ENCODE peak calls at places on chromosomes 1 and 21, in six cellular contexts. O is IMR-90, N is GM23338, L is GM12878, E is Peyer's patch, Q is left ventricle myocardium inferior. W is an unnamed sample.

GRCh38 chr1:112457965-112458364 is 50.8 kb upstream of the WNT2B start:
- DNase-seq in O (peak), N (no peak), L (no peak), E (no peak), Q (no peak), W (no peak)

GRCh38 chr1:224592636-224593579 is 23.2 kb upstream of the CNIH3 start:
- DNase-seq in O (peak), N (no peak), L (no peak), E (no peak), Q (no peak), W (peak)

GRCh38 chr21:34498623-34499022 is 13.4 kb downstream of the KCNE1 start:
- DNase-seq in O (peak), N (no peak), L (no peak), E (no peak), Q (no peak), W (peak)

GRCh38 chr1:42739753-42740700 is at the start of gene CLDN19:
- DNase-seq in O (no peak), N (peak), L (no peak), E (no peak), Q (no peak), W (no peak)

GRCh38 chr1:907611-908451 is 15.9 kb upstream of the SAMD11 start:
- DNase-seq in O (no peak), N (peak), L (no peak), E (no peak), Q (no peak), W (no peak)

GRCh38 chr1:81349194-81349965 is 451.4 kb upstream of the ADGRL2 start:
- DNase-seq in O (no peak), N (peak), L (no peak), E (no peak), Q (no peak), W (no peak)

GRCh38 chr1:202807367-202807925 is 775 bp downstream of the KDM5B start:
- DNase-seq in O (peak), N (peak), L (no peak), E (peak), Q (peak), W (peak)

GRCh38 chr1:11470912-11471311 is 8.0 kb upstream of the DISP3 start:
- DNase-seq in O (no peak), N (no peak), L (no peak), E (no peak), Q (no peak), W (no peak)

GRCh38 chr1:201758508-201759050 is 70.4 kb upstream of the IPO9 start:
- DNase-seq in O (no peak), N (no peak), L (no peak), E (no peak), Q (no peak), W (no peak)

GRCh38 chr1:151839457-151840409 is at the start of gene C2CD4D:
- DNase-seq in O (no peak), N (peak), L (peak), E (peak), Q (peak), W (peak)

GRCh38 chr1:174159253-174160108 is at the start of gene RABGAP1L:
- DNase-seq in O (peak), N (peak), L (peak), E (peak), Q (peak), W (peak)

GRCh38 chr1:221740260-221740830 is 1.5 kb downstream of the DUSP10 start:
- DNase-seq in O (no peak), N (no peak), L (no peak), E (no peak), Q (no peak), W (no peak)

GRCh38 chr1:22142315-22143064 is 407 bp downstream of the WNT4 start:
- DNase-seq in O (no peak), N (peak), L (no peak), E (peak), Q (no peak), W (peak)

GRCh38 chr1:19463204-19463803 is 22.0 kb downstream of the CAPZB start:
- DNase-seq in O (no peak), N (no peak), L (peak), E (no peak), Q (no peak), W (no peak)

GRCh38 chr1:8800416-8800815 is 17.0 kb downstream of the RERE start:
- DNase-seq in O (no peak), N (no peak), L (no peak), E (no peak), Q (no peak), W (no peak)

GRCh38 chr1:40185951-40186864 is 25.0 kb downstream of the RLF start:
- DNase-seq in O (peak), N (peak), L (peak), E (no peak), Q (no peak), W (peak)

GRCh38 chr1:29711582-29712274 is 475.4 kb downstream of the PTPRU start:
- DNase-seq in O (peak), N (no peak), L (peak), E (no peak), Q (no peak), W (peak)

GRCh38 chr1:241888232-241888631 is 40.2 kb downstream of the EXO1 start:
- DNase-seq in O (peak), N (no peak), L (no peak), E (no peak), Q (no peak), W (peak)

GRCh38 chr1:65254320-65255087 is 54.8 kb upstream of the DNAJC6 start:
- DNase-seq in O (peak), N (peak), L (no peak), E (peak), Q (peak), W (peak)
- TF ChIP-seq CTCF in O (no peak), N (no peak), L (no peak), E (no peak), Q (peak), W (no peak)

DNA sequence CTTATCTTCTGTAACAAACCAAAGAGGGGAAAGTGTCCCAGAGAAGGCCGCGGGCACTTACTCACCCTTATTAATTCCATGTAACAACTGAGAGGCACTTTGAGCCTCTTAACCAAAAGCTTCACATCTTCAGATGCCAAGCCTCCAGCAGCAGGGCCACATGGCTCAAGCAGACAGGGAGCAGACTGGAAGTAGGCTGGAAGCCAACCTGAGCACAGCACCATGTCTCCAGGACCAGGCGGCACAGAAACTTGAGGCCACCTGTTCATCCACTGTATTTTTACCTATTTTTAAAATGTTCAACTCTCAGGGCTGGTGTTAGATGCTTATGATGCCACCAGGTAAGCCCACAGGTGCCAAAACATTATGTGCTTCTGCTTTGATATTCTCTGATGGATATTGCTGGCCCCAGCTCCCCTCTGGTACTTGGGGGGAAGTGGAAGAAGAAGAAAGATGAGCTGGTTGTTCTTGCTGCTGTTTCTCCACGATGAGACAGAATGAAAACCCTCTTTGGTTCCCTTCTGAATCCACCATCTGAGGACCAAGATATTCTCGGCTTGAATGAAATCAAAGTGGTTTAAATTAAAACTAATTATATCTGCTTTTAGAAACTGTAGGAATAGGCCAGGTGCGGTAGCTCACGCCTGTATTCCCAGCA is 30.6 kb upstream of the SDE2 start:
- DNase-seq in O (no peak), N (no peak), L (no peak), E (peak), Q (no peak), W (no peak)
- H3K4me3 ChIP-seq in O (no peak), N (no peak), L (no peak), E (no peak), Q (no peak), W (no peak)

DNA sequence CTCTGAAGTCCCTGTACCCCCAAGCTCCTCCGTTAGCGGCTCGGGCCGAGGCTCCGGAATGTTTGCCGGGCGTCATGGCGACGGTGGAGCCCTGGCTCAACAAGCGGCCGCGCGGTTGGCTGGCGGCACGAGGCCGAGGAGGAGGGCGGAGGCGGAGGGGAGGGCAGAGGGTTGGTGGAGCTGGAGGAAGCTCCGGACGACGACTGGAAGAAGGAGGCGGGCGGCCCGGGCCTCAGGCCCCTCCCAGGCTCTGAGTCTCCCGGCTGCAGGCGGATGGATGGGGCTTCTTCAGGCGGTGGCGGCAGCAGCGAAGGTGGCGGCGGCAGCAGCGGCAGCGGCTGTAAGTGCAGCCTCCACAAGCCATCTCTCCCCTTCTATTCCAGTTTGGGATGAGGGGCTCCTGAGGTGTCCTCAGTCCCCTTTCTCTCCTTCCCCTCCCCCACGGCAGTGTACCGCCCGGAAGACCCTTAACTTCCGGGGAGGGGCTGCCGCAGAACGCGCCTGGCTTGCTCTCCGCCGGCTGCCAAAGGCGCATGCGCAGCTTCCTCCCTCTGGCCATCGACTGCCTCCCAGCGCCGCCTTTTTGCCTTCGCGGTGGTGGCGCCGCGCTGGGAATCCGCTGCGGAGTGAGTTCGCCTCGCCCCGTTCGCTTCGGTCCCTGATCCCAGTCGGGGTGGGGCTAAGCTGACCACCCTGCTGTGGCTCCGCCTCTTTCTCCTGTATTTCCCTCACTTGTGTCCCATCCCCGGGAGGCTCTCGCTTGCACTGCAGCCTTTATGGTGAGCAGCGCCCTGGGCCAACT is at the start of the genes DNAI4 and MIER1:
- DNase-seq in O (peak), N (peak), L (peak), E (peak), Q (peak), W (peak)
- TF ChIP-seq CTCF in O (peak), N (no peak), L (peak), E (no peak), Q (peak), W (peak)

GRCh38 chr1:102071451-102071850 is 74.7 kb upstream of the OLFM3 start:
- DNase-seq in O (no peak), N (no peak), L (no peak), E (no peak), Q (no peak), W (no peak)
- H3K4me3 ChIP-seq in O (no peak), N (no peak), L (no peak), E (no peak), Q (no peak), W (no peak)

DNA sequence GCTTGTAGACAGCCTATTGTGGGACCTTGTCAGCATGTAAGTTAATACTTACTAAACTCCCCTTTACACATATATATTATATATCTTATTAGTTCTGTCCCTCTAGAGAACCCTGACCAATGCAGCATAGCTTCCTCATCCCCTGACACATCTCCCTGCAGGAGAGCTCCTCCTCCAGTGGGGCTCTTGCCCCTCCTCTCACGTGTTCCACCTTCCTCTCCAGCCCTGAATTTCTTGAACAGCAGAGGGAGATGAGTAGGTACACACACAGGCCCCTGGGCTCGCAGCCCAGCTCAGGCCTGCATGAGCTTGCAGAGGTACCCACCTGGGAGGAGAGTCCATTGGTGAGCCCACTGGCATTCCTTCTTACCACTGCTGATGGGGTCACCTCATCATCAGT is 27.3 kb upstream of the GOLT1A start:
- DNase-seq in O (peak), N (no peak), L (no peak), E (no peak), Q (no peak), W (peak)
- TF ChIP-seq CTCF in O (no peak), N (no peak), L (no peak), E (no peak), Q (no peak), W (no peak)

GRCh38 chr1:44154049-44154448 is 12.6 kb upstream of the KLF18 start:
- DNase-seq in O (no peak), N (peak), L (no peak), E (no peak), Q (no peak), W (no peak)
- H3K4me3 ChIP-seq in O (no peak), N (no peak), L (no peak), E (no peak), Q (no peak), W (no peak)

DNA sequence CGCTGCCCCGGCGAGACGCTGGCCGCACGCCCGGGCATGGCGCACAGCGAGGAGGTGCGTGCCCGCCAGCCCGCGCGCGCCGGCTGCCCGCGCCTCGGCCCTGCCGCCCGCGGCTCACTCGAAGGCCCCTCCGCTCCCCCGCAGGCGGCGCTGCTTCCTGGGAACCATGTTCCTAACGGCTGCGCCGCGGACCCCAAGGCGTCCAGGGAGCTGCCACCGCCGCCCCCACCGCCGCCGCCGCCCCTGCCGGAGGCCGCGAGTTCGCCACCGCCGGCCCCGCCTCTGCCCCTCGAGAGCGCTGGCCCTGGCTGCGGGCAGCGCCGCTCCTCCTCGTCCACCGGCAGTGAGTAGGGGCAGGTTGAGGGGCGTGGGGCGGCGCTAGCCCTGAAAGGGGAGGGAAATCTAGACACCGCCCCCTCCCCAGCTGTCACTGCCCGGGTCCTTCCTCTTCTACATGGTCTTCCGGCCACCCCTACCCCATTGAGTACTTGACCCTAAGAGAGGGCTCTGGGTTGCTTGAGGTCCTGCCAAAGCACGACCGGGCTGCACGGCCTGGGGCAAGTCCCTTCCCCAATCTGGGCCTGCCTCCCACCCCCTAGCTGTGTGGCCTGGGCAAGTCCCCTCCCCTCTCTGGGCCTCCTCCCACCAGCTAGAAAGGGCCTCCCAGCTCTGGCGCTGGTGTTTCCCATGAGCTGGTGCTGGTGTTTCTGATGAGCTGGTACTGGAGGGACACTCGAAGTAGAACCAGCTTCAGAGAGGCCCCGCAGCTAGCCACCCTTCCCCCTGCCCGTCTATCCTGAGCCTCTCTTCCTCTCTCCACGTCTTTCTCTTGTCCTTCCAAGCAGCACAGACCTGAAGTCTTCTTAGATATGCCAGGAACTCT is 17.0 kb downstream of the TNFRSF25 start:
- DNase-seq in O (no peak), N (peak), L (no peak), E (peak), Q (no peak), W (no peak)
- TF ChIP-seq CTCF in O (peak), N (peak), L (no peak), E (no peak), Q (peak), W (no peak)

W was measured in epithelial cell of esophagus.